ENCODE peak calls at places on chromosomes 12 and 14, in seven cellular contexts. One of them, this sample, is unnamed.
A peak's percentile ranks its signal among the peaks of the same experiment; 100 is the strongest.

GRCh38 chr14:78135450-78135891 is 34.7 kb upstream of the NRXN3 start:
- DNase-seq in RPMI8226: no peak
- DNase-seq in stimulated activated naive CD8-positive, alpha-beta T cell treated with anti-CD3 and anti-CD28 coated beads, Interleukin-15, Interleukin-2, amounts not matched to agents 100 U/mL and 50 U/mL, for 24 hours: no peak
- DNase-seq in body of pancreas: no peak
- DNase-seq in uterus: no peak
- DNase-seq in KBM-7: peak; percentile 66
- DNase-seq in cerebellar cortex: no peak
- DNase-seq in this sample: no peak

GRCh38 chr14:36818794-36819384 is 157.2 kb downstream of the PAX9 start:
- DNase-seq in RPMI8226: no peak
- DNase-seq in stimulated activated naive CD8-positive, alpha-beta T cell treated with anti-CD3 and anti-CD28 coated beads, Interleukin-15, Interleukin-2, amounts not matched to agents 100 U/mL and 50 U/mL, for 24 hours: no peak
- DNase-seq in body of pancreas: no peak
- DNase-seq in uterus: no peak
- DNase-seq in KBM-7: no peak
- DNase-seq in cerebellar cortex: no peak
- DNase-seq in this sample: no peak

GRCh38 chr14:103064978-103065377 is 7.6 kb upstream of the CDC42BPB start:
- DNase-seq in RPMI8226: no peak
- DNase-seq in stimulated activated naive CD8-positive, alpha-beta T cell treated with anti-CD3 and anti-CD28 coated beads, Interleukin-15, Interleukin-2, amounts not matched to agents 100 U/mL and 50 U/mL, for 24 hours: no peak
- DNase-seq in body of pancreas: no peak
- DNase-seq in uterus: no peak
- DNase-seq in KBM-7: no peak
- DNase-seq in cerebellar cortex: no peak
- DNase-seq in this sample: no peak

GRCh38 chr12:109445224-109445623 is 31.9 kb downstream of the KCTD10 start:
- DNase-seq in RPMI8226: no peak
- DNase-seq in stimulated activated naive CD8-positive, alpha-beta T cell treated with anti-CD3 and anti-CD28 coated beads, Interleukin-15, Interleukin-2, amounts not matched to agents 100 U/mL and 50 U/mL, for 24 hours: no peak
- DNase-seq in body of pancreas: no peak
- DNase-seq in uterus: no peak
- DNase-seq in KBM-7: no peak
- DNase-seq in cerebellar cortex: no peak
- DNase-seq in this sample: no peak

GRCh38 chr14:71891970-71892369 is 40.3 kb upstream of the RGS6 start:
- DNase-seq in RPMI8226: no peak
- DNase-seq in stimulated activated naive CD8-positive, alpha-beta T cell treated with anti-CD3 and anti-CD28 coated beads, Interleukin-15, Interleukin-2, amounts not matched to agents 100 U/mL and 50 U/mL, for 24 hours: no peak
- DNase-seq in body of pancreas: no peak
- DNase-seq in uterus: no peak
- DNase-seq in KBM-7: no peak
- DNase-seq in cerebellar cortex: no peak
- DNase-seq in this sample: no peak

GRCh38 chr14:32254952-32255679 is 52.0 kb upstream of the RNU6-8 start:
- DNase-seq in RPMI8226: peak; percentile 46
- DNase-seq in stimulated activated naive CD8-positive, alpha-beta T cell treated with anti-CD3 and anti-CD28 coated beads, Interleukin-15, Interleukin-2, amounts not matched to agents 100 U/mL and 50 U/mL, for 24 hours: peak; percentile 46
- DNase-seq in body of pancreas: peak; percentile 70
- DNase-seq in uterus: peak; percentile 77
- DNase-seq in KBM-7: peak; percentile 76
- DNase-seq in cerebellar cortex: peak; percentile 70
- DNase-seq in this sample: peak; percentile 21

GRCh38 chr12:6763380-6763779 is 2.8 kb upstream of the PTMS start:
- DNase-seq in RPMI8226: no peak
- DNase-seq in stimulated activated naive CD8-positive, alpha-beta T cell treated with anti-CD3 and anti-CD28 coated beads, Interleukin-15, Interleukin-2, amounts not matched to agents 100 U/mL and 50 U/mL, for 24 hours: no peak
- DNase-seq in body of pancreas: no peak
- DNase-seq in uterus: no peak
- DNase-seq in KBM-7: no peak
- DNase-seq in cerebellar cortex: no peak
- DNase-seq in this sample: no peak

GRCh38 chr12:47014474-47014873 is 64.9 kb upstream of the PCED1B start:
- DNase-seq in RPMI8226: no peak
- DNase-seq in stimulated activated naive CD8-positive, alpha-beta T cell treated with anti-CD3 and anti-CD28 coated beads, Interleukin-15, Interleukin-2, amounts not matched to agents 100 U/mL and 50 U/mL, for 24 hours: no peak
- DNase-seq in body of pancreas: no peak
- DNase-seq in uterus: no peak
- DNase-seq in KBM-7: no peak
- DNase-seq in cerebellar cortex: no peak
- DNase-seq in this sample: no peak

GRCh38 chr12:109994262-109995175 is 1.6 kb downstream of the GIT2 start:
- DNase-seq in RPMI8226: peak; percentile 29
- DNase-seq in stimulated activated naive CD8-positive, alpha-beta T cell treated with anti-CD3 and anti-CD28 coated beads, Interleukin-15, Interleukin-2, amounts not matched to agents 100 U/mL and 50 U/mL, for 24 hours: no peak
- DNase-seq in body of pancreas: no peak
- DNase-seq in uterus: no peak
- DNase-seq in KBM-7: peak; percentile 69
- DNase-seq in cerebellar cortex: no peak
- DNase-seq in this sample: no peak

GRCh38 chr12:103857164-103857563 is 16.1 kb upstream of the NT5DC3 start:
- DNase-seq in RPMI8226: no peak
- DNase-seq in stimulated activated naive CD8-positive, alpha-beta T cell treated with anti-CD3 and anti-CD28 coated beads, Interleukin-15, Interleukin-2, amounts not matched to agents 100 U/mL and 50 U/mL, for 24 hours: no peak
- DNase-seq in body of pancreas: no peak
- DNase-seq in uterus: no peak
- DNase-seq in KBM-7: no peak
- DNase-seq in cerebellar cortex: no peak
- DNase-seq in this sample: no peak

GRCh38 chr12:46386877-46387629 is 14.5 kb upstream of the SLC38A2 start:
- DNase-seq in RPMI8226: peak; percentile 81
- DNase-seq in stimulated activated naive CD8-positive, alpha-beta T cell treated with anti-CD3 and anti-CD28 coated beads, Interleukin-15, Interleukin-2, amounts not matched to agents 100 U/mL and 50 U/mL, for 24 hours: peak; percentile 38
- DNase-seq in body of pancreas: no peak
- DNase-seq in uterus: peak; percentile 51
- DNase-seq in KBM-7: peak; percentile 72
- DNase-seq in cerebellar cortex: no peak
- DNase-seq in this sample: no peak

GRCh38 chr14:94398536-94398935 is 10.1 kb upstream of the SERPINA1 start:
- DNase-seq in RPMI8226: no peak
- DNase-seq in stimulated activated naive CD8-positive, alpha-beta T cell treated with anti-CD3 and anti-CD28 coated beads, Interleukin-15, Interleukin-2, amounts not matched to agents 100 U/mL and 50 U/mL, for 24 hours: no peak
- DNase-seq in body of pancreas: no peak
- DNase-seq in uterus: no peak
- DNase-seq in KBM-7: no peak
- DNase-seq in cerebellar cortex: no peak
- DNase-seq in this sample: no peak

GRCh38 chr12:122481861-122482260 is 18.9 kb downstream of the ZCCHC8 start:
- DNase-seq in RPMI8226: no peak
- DNase-seq in stimulated activated naive CD8-positive, alpha-beta T cell treated with anti-CD3 and anti-CD28 coated beads, Interleukin-15, Interleukin-2, amounts not matched to agents 100 U/mL and 50 U/mL, for 24 hours: no peak
- DNase-seq in body of pancreas: no peak
- DNase-seq in uterus: no peak
- DNase-seq in KBM-7: no peak
- DNase-seq in cerebellar cortex: no peak
- DNase-seq in this sample: no peak

GRCh38 chr12:89211456-89211855 is 140.8 kb downstream of the DUSP6 start:
- DNase-seq in RPMI8226: no peak
- DNase-seq in stimulated activated naive CD8-positive, alpha-beta T cell treated with anti-CD3 and anti-CD28 coated beads, Interleukin-15, Interleukin-2, amounts not matched to agents 100 U/mL and 50 U/mL, for 24 hours: no peak
- DNase-seq in body of pancreas: no peak
- DNase-seq in uterus: no peak
- DNase-seq in KBM-7: no peak
- DNase-seq in cerebellar cortex: no peak
- DNase-seq in this sample: no peak

GRCh38 chr12:15234011-15234410 is 12.8 kb upstream of the RERG start:
- DNase-seq in RPMI8226: no peak
- DNase-seq in stimulated activated naive CD8-positive, alpha-beta T cell treated with anti-CD3 and anti-CD28 coated beads, Interleukin-15, Interleukin-2, amounts not matched to agents 100 U/mL and 50 U/mL, for 24 hours: no peak
- DNase-seq in body of pancreas: no peak
- DNase-seq in uterus: no peak
- DNase-seq in KBM-7: no peak
- DNase-seq in cerebellar cortex: no peak
- DNase-seq in this sample: no peak

GRCh38 chr12:64082866-64083268 is 139.2 kb downstream of the KICS2 start:
- DNase-seq in RPMI8226: no peak
- DNase-seq in stimulated activated naive CD8-positive, alpha-beta T cell treated with anti-CD3 and anti-CD28 coated beads, Interleukin-15, Interleukin-2, amounts not matched to agents 100 U/mL and 50 U/mL, for 24 hours: no peak
- DNase-seq in body of pancreas: peak; percentile 21
- DNase-seq in uterus: no peak
- DNase-seq in KBM-7: no peak
- DNase-seq in cerebellar cortex: no peak
- DNase-seq in this sample: no peak

GRCh38 chr12:75960086-75960910 is 71.3 kb downstream of the PHLDA1 start:
- DNase-seq in RPMI8226: peak; percentile 94
- DNase-seq in stimulated activated naive CD8-positive, alpha-beta T cell treated with anti-CD3 and anti-CD28 coated beads, Interleukin-15, Interleukin-2, amounts not matched to agents 100 U/mL and 50 U/mL, for 24 hours: no peak
- DNase-seq in body of pancreas: peak; percentile 92
- DNase-seq in uterus: no peak
- DNase-seq in KBM-7: no peak
- DNase-seq in cerebellar cortex: no peak
- DNase-seq in this sample: no peak

GRCh38 chr14:75247286-75247922 is 31.2 kb upstream of the FOS start:
- DNase-seq in RPMI8226: no peak
- DNase-seq in stimulated activated naive CD8-positive, alpha-beta T cell treated with anti-CD3 and anti-CD28 coated beads, Interleukin-15, Interleukin-2, amounts not matched to agents 100 U/mL and 50 U/mL, for 24 hours: peak; percentile 70
- DNase-seq in body of pancreas: no peak
- DNase-seq in uterus: no peak
- DNase-seq in KBM-7: peak; percentile 43
- DNase-seq in cerebellar cortex: no peak
- DNase-seq in this sample: no peak

GRCh38 chr12:107748472-107748871 is 12.5 kb downstream of the PRDM4 start:
- DNase-seq in RPMI8226: no peak
- DNase-seq in stimulated activated naive CD8-positive, alpha-beta T cell treated with anti-CD3 and anti-CD28 coated beads, Interleukin-15, Interleukin-2, amounts not matched to agents 100 U/mL and 50 U/mL, for 24 hours: no peak
- DNase-seq in body of pancreas: no peak
- DNase-seq in uterus: no peak
- DNase-seq in KBM-7: peak; percentile 5
- DNase-seq in cerebellar cortex: no peak
- DNase-seq in this sample: no peak

GRCh38 chr12:120183211-120183631 is 11.3 kb downstream of the GCN1 start:
- DNase-seq in RPMI8226: no peak
- DNase-seq in stimulated activated naive CD8-positive, alpha-beta T cell treated with anti-CD3 and anti-CD28 coated beads, Interleukin-15, Interleukin-2, amounts not matched to agents 100 U/mL and 50 U/mL, for 24 hours: no peak
- DNase-seq in body of pancreas: no peak
- DNase-seq in uterus: no peak
- DNase-seq in KBM-7: no peak
- DNase-seq in cerebellar cortex: no peak
- DNase-seq in this sample: no peak

GRCh38 chr14:23078692-23079116 is 16.2 kb downstream of the ACIN1 start:
- DNase-seq in RPMI8226: no peak
- DNase-seq in stimulated activated naive CD8-positive, alpha-beta T cell treated with anti-CD3 and anti-CD28 coated beads, Interleukin-15, Interleukin-2, amounts not matched to agents 100 U/mL and 50 U/mL, for 24 hours: no peak
- DNase-seq in body of pancreas: no peak
- DNase-seq in uterus: peak; percentile 87
- DNase-seq in KBM-7: no peak
- DNase-seq in cerebellar cortex: no peak
- DNase-seq in this sample: peak; percentile 74

GRCh38 chr12:75130811-75131210 is 78.8 kb downstream of the KCNC2 start:
- DNase-seq in RPMI8226: no peak
- DNase-seq in stimulated activated naive CD8-positive, alpha-beta T cell treated with anti-CD3 and anti-CD28 coated beads, Interleukin-15, Interleukin-2, amounts not matched to agents 100 U/mL and 50 U/mL, for 24 hours: no peak
- DNase-seq in body of pancreas: no peak
- DNase-seq in uterus: no peak
- DNase-seq in KBM-7: no peak
- DNase-seq in cerebellar cortex: no peak
- DNase-seq in this sample: no peak

GRCh38 chr14:36665887-36666415 is 4.3 kb downstream of the PAX9 start:
- DNase-seq in RPMI8226: no peak
- DNase-seq in stimulated activated naive CD8-positive, alpha-beta T cell treated with anti-CD3 and anti-CD28 coated beads, Interleukin-15, Interleukin-2, amounts not matched to agents 100 U/mL and 50 U/mL, for 24 hours: no peak
- DNase-seq in body of pancreas: no peak
- DNase-seq in uterus: no peak
- DNase-seq in KBM-7: no peak
- DNase-seq in cerebellar cortex: no peak
- DNase-seq in this sample: no peak

GRCh38 chr12:51886021-51886710 is 1.7 kb upstream of the ANKRD33 start:
- DNase-seq in RPMI8226: peak; percentile 62
- DNase-seq in stimulated activated naive CD8-positive, alpha-beta T cell treated with anti-CD3 and anti-CD28 coated beads, Interleukin-15, Interleukin-2, amounts not matched to agents 100 U/mL and 50 U/mL, for 24 hours: peak; percentile 42
- DNase-seq in body of pancreas: peak; percentile 61
- DNase-seq in uterus: peak; percentile 88
- DNase-seq in KBM-7: peak; percentile 83
- DNase-seq in cerebellar cortex: no peak
- DNase-seq in this sample: peak; percentile 70

GRCh38 chr14:74922752-74923401 is at the start of gene RPS6KL1:
- DNase-seq in RPMI8226: peak; percentile 85
- DNase-seq in stimulated activated naive CD8-positive, alpha-beta T cell treated with anti-CD3 and anti-CD28 coated beads, Interleukin-15, Interleukin-2, amounts not matched to agents 100 U/mL and 50 U/mL, for 24 hours: peak; percentile 77
- DNase-seq in body of pancreas: peak; percentile 91
- DNase-seq in uterus: peak; percentile 70
- DNase-seq in KBM-7: peak; percentile 76
- DNase-seq in cerebellar cortex: peak; percentile 95
- DNase-seq in this sample: no peak

GRCh38 chr14:77459072-77459723 is 1.3 kb downstream of the AHSA1 start:
- DNase-seq in RPMI8226: peak; percentile 69
- DNase-seq in stimulated activated naive CD8-positive, alpha-beta T cell treated with anti-CD3 and anti-CD28 coated beads, Interleukin-15, Interleukin-2, amounts not matched to agents 100 U/mL and 50 U/mL, for 24 hours: peak; percentile 78
- DNase-seq in body of pancreas: peak; percentile 39
- DNase-seq in uterus: peak; percentile 54
- DNase-seq in KBM-7: peak; percentile 83
- DNase-seq in cerebellar cortex: peak; percentile 68
- DNase-seq in this sample: peak; percentile 21

GRCh38 chr12:57523706-57524614 is 1.3 kb downstream of the MBD6 start:
- DNase-seq in RPMI8226: no peak
- DNase-seq in stimulated activated naive CD8-positive, alpha-beta T cell treated with anti-CD3 and anti-CD28 coated beads, Interleukin-15, Interleukin-2, amounts not matched to agents 100 U/mL and 50 U/mL, for 24 hours: peak; percentile 31
- DNase-seq in body of pancreas: no peak
- DNase-seq in uterus: peak; percentile 29
- DNase-seq in KBM-7: no peak
- DNase-seq in cerebellar cortex: no peak
- DNase-seq in this sample: no peak

GRCh38 chr12:4701863-4702262 is 18.3 kb upstream of the GALNT8 start:
- DNase-seq in RPMI8226: no peak
- DNase-seq in stimulated activated naive CD8-positive, alpha-beta T cell treated with anti-CD3 and anti-CD28 coated beads, Interleukin-15, Interleukin-2, amounts not matched to agents 100 U/mL and 50 U/mL, for 24 hours: no peak
- DNase-seq in body of pancreas: no peak
- DNase-seq in uterus: no peak
- DNase-seq in KBM-7: no peak
- DNase-seq in cerebellar cortex: no peak
- DNase-seq in this sample: no peak

GRCh38 chr14:93369393-93370266 is 22.6 kb downstream of the COX8C start:
- DNase-seq in RPMI8226: peak; percentile 49
- DNase-seq in stimulated activated naive CD8-positive, alpha-beta T cell treated with anti-CD3 and anti-CD28 coated beads, Interleukin-15, Interleukin-2, amounts not matched to agents 100 U/mL and 50 U/mL, for 24 hours: no peak
- DNase-seq in body of pancreas: no peak
- DNase-seq in uterus: no peak
- DNase-seq in KBM-7: peak; percentile 80
- DNase-seq in cerebellar cortex: no peak
- DNase-seq in this sample: no peak

GRCh38 chr14:72124171-72124570 is 191.9 kb downstream of the RGS6 start:
- DNase-seq in RPMI8226: no peak
- DNase-seq in stimulated activated naive CD8-positive, alpha-beta T cell treated with anti-CD3 and anti-CD28 coated beads, Interleukin-15, Interleukin-2, amounts not matched to agents 100 U/mL and 50 U/mL, for 24 hours: no peak
- DNase-seq in body of pancreas: no peak
- DNase-seq in uterus: no peak
- DNase-seq in KBM-7: no peak
- DNase-seq in cerebellar cortex: no peak
- DNase-seq in this sample: no peak

GRCh38 chr12:12540261-12541013 is 22.2 kb downstream of the DUSP16 start:
- DNase-seq in RPMI8226: no peak
- DNase-seq in stimulated activated naive CD8-positive, alpha-beta T cell treated with anti-CD3 and anti-CD28 coated beads, Interleukin-15, Interleukin-2, amounts not matched to agents 100 U/mL and 50 U/mL, for 24 hours: no peak
- DNase-seq in body of pancreas: no peak
- DNase-seq in uterus: no peak
- DNase-seq in KBM-7: peak; percentile 47
- DNase-seq in cerebellar cortex: no peak
- DNase-seq in this sample: no peak

GRCh38 chr12:65598688-65599087 is 225.6 kb upstream of the HMGA2 start:
- DNase-seq in RPMI8226: no peak
- DNase-seq in stimulated activated naive CD8-positive, alpha-beta T cell treated with anti-CD3 and anti-CD28 coated beads, Interleukin-15, Interleukin-2, amounts not matched to agents 100 U/mL and 50 U/mL, for 24 hours: no peak
- DNase-seq in body of pancreas: no peak
- DNase-seq in uterus: no peak
- DNase-seq in KBM-7: no peak
- DNase-seq in cerebellar cortex: no peak
- DNase-seq in this sample: no peak

GRCh38 chr12:1927751-1928351 is 9.4 kb upstream of the CACNA2D4 start:
- DNase-seq in RPMI8226: no peak
- DNase-seq in stimulated activated naive CD8-positive, alpha-beta T cell treated with anti-CD3 and anti-CD28 coated beads, Interleukin-15, Interleukin-2, amounts not matched to agents 100 U/mL and 50 U/mL, for 24 hours: no peak
- DNase-seq in body of pancreas: no peak
- DNase-seq in uterus: peak; percentile 13
- DNase-seq in KBM-7: no peak
- DNase-seq in cerebellar cortex: peak; percentile 32
- DNase-seq in this sample: no peak

GRCh38 chr12:117344716-117345115 is 16.7 kb downstream of the NOS1 start:
- DNase-seq in RPMI8226: no peak
- DNase-seq in stimulated activated naive CD8-positive, alpha-beta T cell treated with anti-CD3 and anti-CD28 coated beads, Interleukin-15, Interleukin-2, amounts not matched to agents 100 U/mL and 50 U/mL, for 24 hours: no peak
- DNase-seq in body of pancreas: no peak
- DNase-seq in uterus: no peak
- DNase-seq in KBM-7: no peak
- DNase-seq in cerebellar cortex: no peak
- DNase-seq in this sample: no peak

GRCh38 chr12:14655284-14655683 is 41.1 kb downstream of the GUCY2C start:
- DNase-seq in RPMI8226: no peak
- DNase-seq in stimulated activated naive CD8-positive, alpha-beta T cell treated with anti-CD3 and anti-CD28 coated beads, Interleukin-15, Interleukin-2, amounts not matched to agents 100 U/mL and 50 U/mL, for 24 hours: no peak
- DNase-seq in body of pancreas: no peak
- DNase-seq in uterus: no peak
- DNase-seq in KBM-7: no peak
- DNase-seq in cerebellar cortex: no peak
- DNase-seq in this sample: no peak

GRCh38 chr12:58811346-58811745 is 109.0 kb downstream of the LRIG3 start:
- DNase-seq in RPMI8226: no peak
- DNase-seq in stimulated activated naive CD8-positive, alpha-beta T cell treated with anti-CD3 and anti-CD28 coated beads, Interleukin-15, Interleukin-2, amounts not matched to agents 100 U/mL and 50 U/mL, for 24 hours: no peak
- DNase-seq in body of pancreas: no peak
- DNase-seq in uterus: no peak
- DNase-seq in KBM-7: no peak
- DNase-seq in cerebellar cortex: no peak
- DNase-seq in this sample: no peak

GRCh38 chr14:77296906-77297305 is 23.8 kb downstream of the POMT2 start:
- DNase-seq in RPMI8226: no peak
- DNase-seq in stimulated activated naive CD8-positive, alpha-beta T cell treated with anti-CD3 and anti-CD28 coated beads, Interleukin-15, Interleukin-2, amounts not matched to agents 100 U/mL and 50 U/mL, for 24 hours: no peak
- DNase-seq in body of pancreas: no peak
- DNase-seq in uterus: no peak
- DNase-seq in KBM-7: no peak
- DNase-seq in cerebellar cortex: no peak
- DNase-seq in this sample: no peak

This sample was measured in brain pericyte.